ENCODE peak calls at places on chromosomes 3 and 15, in nine cellular contexts. One of them, this sample, is unnamed.

GRCh38 chr15:96340611-96341464 is 10.3 kb downstream of the NR2F2 start:
- DNase-seq in stimulated activated CD4-positive, alpha-beta T cell treated with anti-CD3 and anti-CD28 coated beads, Interleukin-1b, Interleukin-23, amount 100 ng/mL, for 24 hours: no peak
- DNase-seq in A549: peak; percentile 86
- DNase-seq in HFF-Myc: no peak
- DNase-seq in HAP-1: no peak
- DNase-seq in activated CD4-positive, alpha-beta T cell treated with anti-CD3 and anti-CD28 coated beads, Interleukin-2, amount 10 ng/mL, durations not matched to agents 7 days and 5 days: no peak
- DNase-seq in cardiac fibroblast: peak; percentile 71
- DNase-seq in T-helper 1 cell: no peak
- DNase-seq in activated naive CD4-positive, alpha-beta T cell: no peak
- DNase-seq in this sample: peak; percentile 24

GRCh38 chr15:38564557-38565286 is at the start of gene RASGRP1:
- DNase-seq in activated CD4-positive, alpha-beta T cell treated with anti-CD3 and anti-CD28 coated beads, Interleukin-2, amount 10 ng/mL, durations not matched to agents 7 days and 5 days: peak; percentile 89
- DNase-seq in HFF-Myc: no peak
- DNase-seq in cardiac fibroblast: peak; percentile 37
- DNase-seq in activated naive CD4-positive, alpha-beta T cell: peak; percentile 67
- DNase-seq in stimulated activated CD4-positive, alpha-beta T cell treated with anti-CD3 and anti-CD28 coated beads, Interleukin-1b, Interleukin-23, amount 100 ng/mL, for 24 hours: peak; percentile 71
- DNase-seq in A549: peak; percentile 18
- DNase-seq in T-helper 1 cell: peak; percentile 94
- DNase-seq in HAP-1: peak; percentile 56
- DNase-seq in this sample: peak; percentile 83

GRCh38 chr15:98809273-98809672 is 160.9 kb downstream of the IGF1R start:
- DNase-seq in HFF-Myc: no peak
- DNase-seq in stimulated activated CD4-positive, alpha-beta T cell treated with anti-CD3 and anti-CD28 coated beads, Interleukin-1b, Interleukin-23, amount 100 ng/mL, for 24 hours: no peak
- DNase-seq in activated CD4-positive, alpha-beta T cell treated with anti-CD3 and anti-CD28 coated beads, Interleukin-2, amount 10 ng/mL, durations not matched to agents 7 days and 5 days: no peak
- DNase-seq in HAP-1: no peak
- DNase-seq in T-helper 1 cell: no peak
- DNase-seq in cardiac fibroblast: no peak
- DNase-seq in A549: no peak
- DNase-seq in activated naive CD4-positive, alpha-beta T cell: no peak
- DNase-seq in this sample: no peak

GRCh38 chr3:63774776-63775175 is 44.3 kb upstream of the C3orf49 start:
- DNase-seq in activated CD4-positive, alpha-beta T cell treated with anti-CD3 and anti-CD28 coated beads, Interleukin-2, amount 10 ng/mL, durations not matched to agents 7 days and 5 days: no peak
- DNase-seq in activated naive CD4-positive, alpha-beta T cell: no peak
- DNase-seq in HAP-1: no peak
- DNase-seq in stimulated activated CD4-positive, alpha-beta T cell treated with anti-CD3 and anti-CD28 coated beads, Interleukin-1b, Interleukin-23, amount 100 ng/mL, for 24 hours: no peak
- DNase-seq in cardiac fibroblast: peak; percentile 15
- DNase-seq in A549: no peak
- DNase-seq in T-helper 1 cell: no peak
- DNase-seq in HFF-Myc: no peak
- DNase-seq in this sample: no peak

GRCh38 chr15:52171386-52171785 is 19.8 kb downstream of the GNB5 start:
- DNase-seq in activated naive CD4-positive, alpha-beta T cell: no peak
- DNase-seq in cardiac fibroblast: peak; percentile 21
- DNase-seq in HAP-1: no peak
- DNase-seq in activated CD4-positive, alpha-beta T cell treated with anti-CD3 and anti-CD28 coated beads, Interleukin-2, amount 10 ng/mL, durations not matched to agents 7 days and 5 days: peak; percentile 32
- DNase-seq in stimulated activated CD4-positive, alpha-beta T cell treated with anti-CD3 and anti-CD28 coated beads, Interleukin-1b, Interleukin-23, amount 100 ng/mL, for 24 hours: no peak
- DNase-seq in T-helper 1 cell: peak; percentile 26
- DNase-seq in A549: no peak
- DNase-seq in HFF-Myc: no peak
- DNase-seq in this sample: no peak

GRCh38 chr3:10334461-10334860 is 13.5 kb upstream of the SEC13 start:
- DNase-seq in HFF-Myc: no peak
- DNase-seq in stimulated activated CD4-positive, alpha-beta T cell treated with anti-CD3 and anti-CD28 coated beads, Interleukin-1b, Interleukin-23, amount 100 ng/mL, for 24 hours: no peak
- DNase-seq in T-helper 1 cell: no peak
- DNase-seq in activated naive CD4-positive, alpha-beta T cell: no peak
- DNase-seq in A549: peak; percentile 65
- DNase-seq in cardiac fibroblast: peak; percentile 71
- DNase-seq in HAP-1: no peak
- DNase-seq in activated CD4-positive, alpha-beta T cell treated with anti-CD3 and anti-CD28 coated beads, Interleukin-2, amount 10 ng/mL, durations not matched to agents 7 days and 5 days: no peak
- DNase-seq in this sample: no peak

GRCh38 chr3:184361532-184361931 is at the start of the genes CLCN2 and POLR2H:
- DNase-seq in A549: no peak
- DNase-seq in HFF-Myc: no peak
- DNase-seq in HAP-1: peak; percentile 65
- DNase-seq in cardiac fibroblast: no peak
- DNase-seq in activated naive CD4-positive, alpha-beta T cell: no peak
- DNase-seq in stimulated activated CD4-positive, alpha-beta T cell treated with anti-CD3 and anti-CD28 coated beads, Interleukin-1b, Interleukin-23, amount 100 ng/mL, for 24 hours: no peak
- DNase-seq in T-helper 1 cell: peak; percentile 27
- DNase-seq in activated CD4-positive, alpha-beta T cell treated with anti-CD3 and anti-CD28 coated beads, Interleukin-2, amount 10 ng/mL, durations not matched to agents 7 days and 5 days: peak; percentile 48
- DNase-seq in this sample: peak; percentile 74

GRCh38 chr3:168956087-168956486 is 707.4 kb downstream of the MECOM start:
- DNase-seq in stimulated activated CD4-positive, alpha-beta T cell treated with anti-CD3 and anti-CD28 coated beads, Interleukin-1b, Interleukin-23, amount 100 ng/mL, for 24 hours: no peak
- DNase-seq in A549: no peak
- DNase-seq in activated naive CD4-positive, alpha-beta T cell: no peak
- DNase-seq in activated CD4-positive, alpha-beta T cell treated with anti-CD3 and anti-CD28 coated beads, Interleukin-2, amount 10 ng/mL, durations not matched to agents 7 days and 5 days: no peak
- DNase-seq in HAP-1: no peak
- DNase-seq in cardiac fibroblast: no peak
- DNase-seq in HFF-Myc: no peak
- DNase-seq in T-helper 1 cell: no peak
- DNase-seq in this sample: no peak

GRCh38 chr15:66016199-66016598 is 146.9 kb downstream of the RAB11A start:
- DNase-seq in activated naive CD4-positive, alpha-beta T cell: no peak
- DNase-seq in cardiac fibroblast: no peak
- DNase-seq in HFF-Myc: no peak
- DNase-seq in A549: no peak
- DNase-seq in activated CD4-positive, alpha-beta T cell treated with anti-CD3 and anti-CD28 coated beads, Interleukin-2, amount 10 ng/mL, durations not matched to agents 7 days and 5 days: no peak
- DNase-seq in T-helper 1 cell: no peak
- DNase-seq in stimulated activated CD4-positive, alpha-beta T cell treated with anti-CD3 and anti-CD28 coated beads, Interleukin-1b, Interleukin-23, amount 100 ng/mL, for 24 hours: no peak
- DNase-seq in HAP-1: no peak
- DNase-seq in this sample: no peak

GRCh38 chr3:138696661-138697370 is 88.2 kb downstream of the FAIM start:
- DNase-seq in HAP-1: no peak
- DNase-seq in A549: no peak
- DNase-seq in activated naive CD4-positive, alpha-beta T cell: no peak
- DNase-seq in HFF-Myc: no peak
- DNase-seq in T-helper 1 cell: no peak
- DNase-seq in cardiac fibroblast: peak; percentile 33
- DNase-seq in activated CD4-positive, alpha-beta T cell treated with anti-CD3 and anti-CD28 coated beads, Interleukin-2, amount 10 ng/mL, durations not matched to agents 7 days and 5 days: no peak
- DNase-seq in stimulated activated CD4-positive, alpha-beta T cell treated with anti-CD3 and anti-CD28 coated beads, Interleukin-1b, Interleukin-23, amount 100 ng/mL, for 24 hours: no peak
- DNase-seq in this sample: no peak

GRCh38 chr3:184423567-184423966 is 43.7 kb downstream of the CHRD start:
- DNase-seq in HFF-Myc: no peak
- DNase-seq in HAP-1: no peak
- DNase-seq in activated CD4-positive, alpha-beta T cell treated with anti-CD3 and anti-CD28 coated beads, Interleukin-2, amount 10 ng/mL, durations not matched to agents 7 days and 5 days: no peak
- DNase-seq in A549: no peak
- DNase-seq in cardiac fibroblast: no peak
- DNase-seq in activated naive CD4-positive, alpha-beta T cell: no peak
- DNase-seq in T-helper 1 cell: no peak
- DNase-seq in stimulated activated CD4-positive, alpha-beta T cell treated with anti-CD3 and anti-CD28 coated beads, Interleukin-1b, Interleukin-23, amount 100 ng/mL, for 24 hours: no peak
- DNase-seq in this sample: peak; percentile 90

GRCh38 chr3:70580021-70580420 is 267.6 kb upstream of the MDFIC2 start:
- DNase-seq in stimulated activated CD4-positive, alpha-beta T cell treated with anti-CD3 and anti-CD28 coated beads, Interleukin-1b, Interleukin-23, amount 100 ng/mL, for 24 hours: no peak
- DNase-seq in HFF-Myc: no peak
- DNase-seq in activated CD4-positive, alpha-beta T cell treated with anti-CD3 and anti-CD28 coated beads, Interleukin-2, amount 10 ng/mL, durations not matched to agents 7 days and 5 days: no peak
- DNase-seq in HAP-1: no peak
- DNase-seq in cardiac fibroblast: no peak
- DNase-seq in activated naive CD4-positive, alpha-beta T cell: no peak
- DNase-seq in T-helper 1 cell: no peak
- DNase-seq in A549: no peak
- DNase-seq in this sample: no peak

GRCh38 chr3:194485471-194485875 is 1.3 kb downstream of the ATP13A3 start:
- DNase-seq in stimulated activated CD4-positive, alpha-beta T cell treated with anti-CD3 and anti-CD28 coated beads, Interleukin-1b, Interleukin-23, amount 100 ng/mL, for 24 hours: no peak
- DNase-seq in HFF-Myc: no peak
- DNase-seq in T-helper 1 cell: peak; percentile 16
- DNase-seq in A549: no peak
- DNase-seq in activated naive CD4-positive, alpha-beta T cell: no peak
- DNase-seq in HAP-1: no peak
- DNase-seq in cardiac fibroblast: peak; percentile 68
- DNase-seq in activated CD4-positive, alpha-beta T cell treated with anti-CD3 and anti-CD28 coated beads, Interleukin-2, amount 10 ng/mL, durations not matched to agents 7 days and 5 days: no peak
- DNase-seq in this sample: peak; percentile 39

GRCh38 chr3:66039590-66039887 is 821 bp upstream of the MAGI1 start:
- DNase-seq in activated naive CD4-positive, alpha-beta T cell: no peak
- DNase-seq in T-helper 1 cell: no peak
- DNase-seq in HAP-1: peak; percentile 12
- DNase-seq in activated CD4-positive, alpha-beta T cell treated with anti-CD3 and anti-CD28 coated beads, Interleukin-2, amount 10 ng/mL, durations not matched to agents 7 days and 5 days: no peak
- DNase-seq in stimulated activated CD4-positive, alpha-beta T cell treated with anti-CD3 and anti-CD28 coated beads, Interleukin-1b, Interleukin-23, amount 100 ng/mL, for 24 hours: no peak
- DNase-seq in A549: peak; percentile 35
- DNase-seq in HFF-Myc: no peak
- DNase-seq in cardiac fibroblast: peak; percentile 40
- DNase-seq in this sample: no peak

GRCh38 chr15:92021765-92022164 is 168.3 kb downstream of the SLCO3A1 start:
- DNase-seq in activated CD4-positive, alpha-beta T cell treated with anti-CD3 and anti-CD28 coated beads, Interleukin-2, amount 10 ng/mL, durations not matched to agents 7 days and 5 days: no peak
- DNase-seq in stimulated activated CD4-positive, alpha-beta T cell treated with anti-CD3 and anti-CD28 coated beads, Interleukin-1b, Interleukin-23, amount 100 ng/mL, for 24 hours: no peak
- DNase-seq in activated naive CD4-positive, alpha-beta T cell: no peak
- DNase-seq in HFF-Myc: no peak
- DNase-seq in HAP-1: no peak
- DNase-seq in T-helper 1 cell: no peak
- DNase-seq in A549: no peak
- DNase-seq in cardiac fibroblast: no peak
- DNase-seq in this sample: peak; percentile 88

GRCh38 chr15:70617076-70617910 is 146.1 kb downstream of the UACA start:
- DNase-seq in A549: no peak
- DNase-seq in activated naive CD4-positive, alpha-beta T cell: no peak
- DNase-seq in T-helper 1 cell: no peak
- DNase-seq in activated CD4-positive, alpha-beta T cell treated with anti-CD3 and anti-CD28 coated beads, Interleukin-2, amount 10 ng/mL, durations not matched to agents 7 days and 5 days: no peak
- DNase-seq in stimulated activated CD4-positive, alpha-beta T cell treated with anti-CD3 and anti-CD28 coated beads, Interleukin-1b, Interleukin-23, amount 100 ng/mL, for 24 hours: no peak
- DNase-seq in HAP-1: no peak
- DNase-seq in cardiac fibroblast: no peak
- DNase-seq in HFF-Myc: no peak
- DNase-seq in this sample: no peak

GRCh38 chr3:64157150-64158035 is 67.9 kb downstream of the PRICKLE2 start:
- DNase-seq in stimulated activated CD4-positive, alpha-beta T cell treated with anti-CD3 and anti-CD28 coated beads, Interleukin-1b, Interleukin-23, amount 100 ng/mL, for 24 hours: no peak
- DNase-seq in HFF-Myc: no peak
- DNase-seq in activated CD4-positive, alpha-beta T cell treated with anti-CD3 and anti-CD28 coated beads, Interleukin-2, amount 10 ng/mL, durations not matched to agents 7 days and 5 days: no peak
- DNase-seq in HAP-1: no peak
- DNase-seq in T-helper 1 cell: no peak
- DNase-seq in cardiac fibroblast: no peak
- DNase-seq in activated naive CD4-positive, alpha-beta T cell: no peak
- DNase-seq in A549: no peak
- DNase-seq in this sample: no peak

GRCh38 chr3:17645074-17645698 is 97.2 kb downstream of the TBC1D5 start:
- DNase-seq in HAP-1: peak; percentile 65
- DNase-seq in HFF-Myc: peak; percentile 24
- DNase-seq in stimulated activated CD4-positive, alpha-beta T cell treated with anti-CD3 and anti-CD28 coated beads, Interleukin-1b, Interleukin-23, amount 100 ng/mL, for 24 hours: no peak
- DNase-seq in T-helper 1 cell: no peak
- DNase-seq in activated CD4-positive, alpha-beta T cell treated with anti-CD3 and anti-CD28 coated beads, Interleukin-2, amount 10 ng/mL, durations not matched to agents 7 days and 5 days: peak; percentile 11
- DNase-seq in A549: peak; percentile 31
- DNase-seq in activated naive CD4-positive, alpha-beta T cell: no peak
- DNase-seq in cardiac fibroblast: peak; percentile 82
- DNase-seq in this sample: peak; percentile 29

GRCh38 chr15:55917881-55918296 is 75.5 kb downstream of the NEDD4 start:
- DNase-seq in stimulated activated CD4-positive, alpha-beta T cell treated with anti-CD3 and anti-CD28 coated beads, Interleukin-1b, Interleukin-23, amount 100 ng/mL, for 24 hours: no peak
- DNase-seq in activated naive CD4-positive, alpha-beta T cell: no peak
- DNase-seq in A549: peak; percentile 49
- DNase-seq in cardiac fibroblast: peak; percentile 93
- DNase-seq in activated CD4-positive, alpha-beta T cell treated with anti-CD3 and anti-CD28 coated beads, Interleukin-2, amount 10 ng/mL, durations not matched to agents 7 days and 5 days: peak; percentile 29
- DNase-seq in T-helper 1 cell: no peak
- DNase-seq in HAP-1: peak; percentile 53
- DNase-seq in HFF-Myc: peak; percentile 88
- DNase-seq in this sample: peak; percentile 51

GRCh38 chr3:178454714-178455113 is 81.5 kb upstream of the KCNMB2 start:
- DNase-seq in A549: no peak
- DNase-seq in HAP-1: no peak
- DNase-seq in activated naive CD4-positive, alpha-beta T cell: no peak
- DNase-seq in HFF-Myc: no peak
- DNase-seq in cardiac fibroblast: peak; percentile 39
- DNase-seq in stimulated activated CD4-positive, alpha-beta T cell treated with anti-CD3 and anti-CD28 coated beads, Interleukin-1b, Interleukin-23, amount 100 ng/mL, for 24 hours: no peak
- DNase-seq in T-helper 1 cell: no peak
- DNase-seq in activated CD4-positive, alpha-beta T cell treated with anti-CD3 and anti-CD28 coated beads, Interleukin-2, amount 10 ng/mL, durations not matched to agents 7 days and 5 days: no peak
- DNase-seq in this sample: no peak

GRCh38 chr3:119690043-119690656 is 12.7 kb upstream of the CFAP91 start:
- DNase-seq in HAP-1: peak; percentile 39
- DNase-seq in stimulated activated CD4-positive, alpha-beta T cell treated with anti-CD3 and anti-CD28 coated beads, Interleukin-1b, Interleukin-23, amount 100 ng/mL, for 24 hours: no peak
- DNase-seq in activated naive CD4-positive, alpha-beta T cell: no peak
- DNase-seq in cardiac fibroblast: peak; percentile 60
- DNase-seq in A549: peak; percentile 42
- DNase-seq in activated CD4-positive, alpha-beta T cell treated with anti-CD3 and anti-CD28 coated beads, Interleukin-2, amount 10 ng/mL, durations not matched to agents 7 days and 5 days: no peak
- DNase-seq in T-helper 1 cell: no peak
- DNase-seq in HFF-Myc: no peak
- DNase-seq in this sample: no peak

GRCh38 chr3:49351521-49352011 is 6.6 kb downstream of the GPX1 start:
- DNase-seq in HFF-Myc: no peak
- DNase-seq in T-helper 1 cell: no peak
- DNase-seq in activated naive CD4-positive, alpha-beta T cell: no peak
- DNase-seq in HAP-1: no peak
- DNase-seq in stimulated activated CD4-positive, alpha-beta T cell treated with anti-CD3 and anti-CD28 coated beads, Interleukin-1b, Interleukin-23, amount 100 ng/mL, for 24 hours: no peak
- DNase-seq in A549: no peak
- DNase-seq in cardiac fibroblast: peak; percentile 90
- DNase-seq in activated CD4-positive, alpha-beta T cell treated with anti-CD3 and anti-CD28 coated beads, Interleukin-2, amount 10 ng/mL, durations not matched to agents 7 days and 5 days: no peak
- DNase-seq in this sample: no peak

GRCh38 chr15:92333709-92334108 is 60.0 kb upstream of the ST8SIA2 start:
- DNase-seq in activated naive CD4-positive, alpha-beta T cell: no peak
- DNase-seq in cardiac fibroblast: no peak
- DNase-seq in stimulated activated CD4-positive, alpha-beta T cell treated with anti-CD3 and anti-CD28 coated beads, Interleukin-1b, Interleukin-23, amount 100 ng/mL, for 24 hours: no peak
- DNase-seq in HAP-1: no peak
- DNase-seq in activated CD4-positive, alpha-beta T cell treated with anti-CD3 and anti-CD28 coated beads, Interleukin-2, amount 10 ng/mL, durations not matched to agents 7 days and 5 days: no peak
- DNase-seq in HFF-Myc: no peak
- DNase-seq in T-helper 1 cell: no peak
- DNase-seq in A549: no peak
- DNase-seq in this sample: no peak

GRCh38 chr15:44738340-44738984 is 2.1 kb downstream of the TRIM69 start:
- DNase-seq in HFF-Myc: no peak
- DNase-seq in T-helper 1 cell: peak; percentile 59
- DNase-seq in A549: peak; percentile 21
- DNase-seq in activated naive CD4-positive, alpha-beta T cell: no peak
- DNase-seq in cardiac fibroblast: peak; percentile 80
- DNase-seq in activated CD4-positive, alpha-beta T cell treated with anti-CD3 and anti-CD28 coated beads, Interleukin-2, amount 10 ng/mL, durations not matched to agents 7 days and 5 days: no peak
- DNase-seq in stimulated activated CD4-positive, alpha-beta T cell treated with anti-CD3 and anti-CD28 coated beads, Interleukin-1b, Interleukin-23, amount 100 ng/mL, for 24 hours: no peak
- DNase-seq in HAP-1: peak; percentile 49
- DNase-seq in this sample: peak; percentile 52

This sample was measured in MM.1S.